ENCODE peak calls at places on chromosomes 7 and 10, in four cellular contexts. A, S, D and E are unnamed samples.

GRCh38 chr7:102146122-102146521 is 140.5 kb upstream of the SH2B2 start:
- DNase-seq in A (no peak), S (no peak), D (no peak), E (no peak)

GRCh38 chr10:71712170-71712569 is 7.4 kb downstream of the C10orf105 start:
- DNase-seq in A (no peak), S (no peak), D (no peak), E (no peak)

GRCh38 chr10:33157108-33157507 is 177.4 kb downstream of the NRP1 start:
- DNase-seq in A (no peak), S (no peak), D (no peak), E (no peak)

GRCh38 chr7:434891-435486 is 84.7 kb downstream of the PDGFA start:
- DNase-seq in A (peak), S (no peak), D (peak), E (no peak)

GRCh38 chr7:48708635-48709034 is 215.7 kb upstream of the CDC14C start:
- DNase-seq in A (no peak), S (no peak), D (peak), E (no peak)

GRCh38 chr7:81150951-81151361 is 232.1 kb upstream of the SEMA3C start:
- DNase-seq in A (no peak), S (no peak), D (no peak), E (no peak)

GRCh38 chr7:11026452-11027359 is 53.0 kb downstream of the PHF14 start:
- DNase-seq in A (no peak), S (no peak), D (no peak), E (no peak)

GRCh38 chr10:132536241-132536963 is 1.2 kb upstream of the INPP5A start:
- DNase-seq in A (no peak), S (no peak), D (no peak), E (no peak)

GRCh38 chr10:29946953-29947700 is 112.3 kb downstream of the JCAD start:
- DNase-seq in A (no peak), S (no peak), D (no peak), E (peak)